ENCODE peak calls at places on chromosomes 5 and 9, in six cellular contexts. H, S, N, E, T and I are unnamed samples.

GRCh38 chr5:87499478-87500410 is 87.0 kb upstream of the CCNH start:
- DNase-seq in H (no peak), S (no peak), N (no peak), E (no peak), T (no peak), I (no peak)

GRCh38 chr9:20436475-20437195 is 185.7 kb downstream of the MLLT3 start:
- DNase-seq in H (no peak), S (no peak), N (no peak), E (no peak), T (no peak), I (no peak)

GRCh38 chr5:67142816-67143215 is 53.8 kb downstream of the CD180 start:
- DNase-seq in H (peak), S (no peak), N (peak), E (no peak), T (no peak), I (peak)

GRCh38 chr5:5419291-5420210 is 2.9 kb upstream of the ICE1 start:
- DNase-seq in H (peak), S (peak), N (peak), E (peak), T (no peak), I (peak)

GRCh38 chr5:148125641-148126040 is 42.7 kb upstream of the SPINK14 start:
- DNase-seq in H (no peak), S (no peak), N (no peak), E (no peak), T (no peak), I (no peak)

GRCh38 chr9:137638680-137639079 is 19.9 kb downstream of the EHMT1 start:
- DNase-seq in H (no peak), S (no peak), N (no peak), E (no peak), T (no peak), I (no peak)

GRCh38 chr9:35114921-35115341 is 731 bp downstream of the ATOSB start:
- DNase-seq in H (no peak), S (no peak), N (no peak), E (no peak), T (peak), I (peak)

GRCh38 chr5:172860520-172861443 is 26.7 kb downstream of the ERGIC1 start:
- DNase-seq in H (no peak), S (no peak), N (no peak), E (no peak), T (peak), I (no peak)

GRCh38 chr9:19375536-19375935 is 4.5 kb downstream of the RPS6 start:
- DNase-seq in H (no peak), S (no peak), N (no peak), E (no peak), T (no peak), I (no peak)

GRCh38 chr9:27367175-27367798 is 70.3 kb upstream of the EQTN start:
- DNase-seq in H (no peak), S (no peak), N (no peak), E (no peak), T (no peak), I (no peak)

GRCh38 chr9:105679406-105680022 is 14.8 kb upstream of the TMEM38B start:
- DNase-seq in H (peak), S (no peak), N (peak), E (no peak), T (no peak), I (no peak)

GRCh38 chr9:101388507-101388993 is 3.7 kb upstream of the BAAT start:
- DNase-seq in H (peak), S (no peak), N (peak), E (no peak), T (no peak), I (peak)

GRCh38 chr5:140833993-140834392 is at the start of gene PCDHA7:
- DNase-seq in H (peak), S (peak), N (no peak), E (no peak), T (no peak), I (no peak)

GRCh38 chr9:89945133-89945532 is 340.3 kb downstream of the GADD45G start:
- DNase-seq in H (no peak), S (no peak), N (no peak), E (no peak), T (no peak), I (no peak)

GRCh38 chr5:73591698-73592501 is 26.4 kb downstream of the UTP15 start:
- DNase-seq in H (peak), S (no peak), N (no peak), E (peak), T (no peak), I (peak)

GRCh38 chr5:151212361-151212899 is 11.5 kb downstream of the CCDC69 start:
- DNase-seq in H (no peak), S (no peak), N (no peak), E (no peak), T (no peak), I (no peak)

GRCh38 chr5:90940227-90940995 is 381.8 kb downstream of the ADGRV1 start:
- DNase-seq in H (peak), S (no peak), N (peak), E (no peak), T (no peak), I (peak)

GRCh38 chr9:69937358-69937757 is 106.3 kb upstream of the MAMDC2 start:
- DNase-seq in H (no peak), S (no peak), N (no peak), E (no peak), T (no peak), I (no peak)

GRCh38 chr5:165805756-165806155 is 2300.3 kb downstream of the MAT2B start:
- DNase-seq in H (no peak), S (no peak), N (no peak), E (no peak), T (no peak), I (no peak)

GRCh38 chr9:35374436-35374835 is 115.5 kb upstream of the RUSC2 start:
- DNase-seq in H (no peak), S (no peak), N (no peak), E (no peak), T (no peak), I (no peak)

GRCh38 chr5:132057498-132058255 is 2.8 kb upstream of the IL3 start:
- DNase-seq in H (no peak), S (no peak), N (no peak), E (no peak), T (peak), I (no peak)

GRCh38 chr5:126994485-126994884 is 35.9 kb downstream of the MARCHF3 start:
- DNase-seq in H (no peak), S (no peak), N (no peak), E (no peak), T (no peak), I (no peak)

GRCh38 chr9:106758911-106759310 is 104.1 kb upstream of the ZNF462 start:
- DNase-seq in H (no peak), S (no peak), N (no peak), E (no peak), T (no peak), I (no peak)

GRCh38 chr5:170491479-170491878 is 12.3 kb upstream of the KCNIP1 start:
- DNase-seq in H (no peak), S (no peak), N (no peak), E (no peak), T (no peak), I (no peak)

GRCh38 chr9:79694676-79695400 is 123.1 kb downstream of the TLE4 start:
- DNase-seq in H (no peak), S (no peak), N (no peak), E (peak), T (no peak), I (no peak)

GRCh38 chr5:147858520-147858919 is 20.0 kb upstream of the SCGB3A2 start:
- DNase-seq in H (no peak), S (no peak), N (no peak), E (no peak), T (no peak), I (no peak)

GRCh38 chr5:159057426-159057825 is 42.3 kb downstream of the EBF1 start:
- DNase-seq in H (no peak), S (no peak), N (no peak), E (no peak), T (no peak), I (no peak)

GRCh38 chr9:22214497-22215031 is 205.5 kb upstream of the CDKN2B start:
- DNase-seq in H (peak), S (no peak), N (peak), E (no peak), T (no peak), I (no peak)

GRCh38 chr5:147544556-147544955 is 34.7 kb upstream of the DPYSL3 start:
- DNase-seq in H (no peak), S (no peak), N (no peak), E (no peak), T (no peak), I (no peak)

GRCh38 chr9:127316586-127317383 is 52.2 kb downstream of the GARNL3 start:
- DNase-seq in H (no peak), S (no peak), N (no peak), E (no peak), T (no peak), I (no peak)

GRCh38 chr9:95181226-95181818 is 136.2 kb downstream of the FANCC start:
- DNase-seq in H (no peak), S (no peak), N (no peak), E (no peak), T (no peak), I (no peak)

GRCh38 chr9:131676431-131676972 is 63.4 kb downstream of the RAPGEF1 start:
- DNase-seq in H (no peak), S (no peak), N (no peak), E (no peak), T (no peak), I (no peak)

GRCh38 chr5:52840286-52841050 is 52.8 kb downstream of the ITGA1 start:
- DNase-seq in H (peak), S (no peak), N (peak), E (no peak), T (no peak), I (peak)

GRCh38 chr5:17123010-17123409 is 94.4 kb upstream of the BASP1 start:
- DNase-seq in H (no peak), S (no peak), N (no peak), E (no peak), T (no peak), I (no peak)

GRCh38 chr9:7055201-7055903 is 297.6 kb downstream of the KDM4C start:
- DNase-seq in H (no peak), S (no peak), N (no peak), E (no peak), T (no peak), I (no peak)

GRCh38 chr9:135671591-135672041 is 8.5 kb downstream of the LCN9 start:
- DNase-seq in H (no peak), S (no peak), N (no peak), E (no peak), T (no peak), I (no peak)

GRCh38 chr9:20395671-20396070 is 226.6 kb downstream of the MLLT3 start:
- DNase-seq in H (no peak), S (no peak), N (no peak), E (no peak), T (no peak), I (no peak)